ENCODE peak calls at places on chromosomes 16 and 17, in eight cellular contexts. One of them, this sample, is unnamed.

GRCh38 chr17:74815671-74816370 is 39.7 kb upstream of the NAT9 start:
- DNase-seq in activated T-cell treated with anti-CD3 and anti-CD28 coated beads, Interleukin-2, amount 50 U/mL, for 24 hours: no peak
- DNase-seq in fibroblast of pulmonary artery: no peak
- DNase-seq in pulmonary artery endothelial cell: no peak
- DNase-seq in renal cortical epithelial cell: no peak
- DNase-seq in HFF-Myc: no peak
- DNase-seq in Right ventricle myocardium superior: no peak
- DNase-seq in left colon: no peak
- DNase-seq in this sample: no peak

GRCh38 chr16:49931931-49932330 is 76.0 kb upstream of the ZNF423 start:
- DNase-seq in renal cortical epithelial cell: no peak
- DNase-seq in Right ventricle myocardium superior: no peak
- DNase-seq in activated T-cell treated with anti-CD3 and anti-CD28 coated beads, Interleukin-2, amount 50 U/mL, for 24 hours: no peak
- DNase-seq in HFF-Myc: no peak
- DNase-seq in fibroblast of pulmonary artery: no peak
- DNase-seq in pulmonary artery endothelial cell: no peak
- DNase-seq in left colon: no peak
- DNase-seq in this sample: no peak

GRCh38 chr16:86122681-86123342 is 223.8 kb downstream of the IRF8 start:
- DNase-seq in left colon: peak; percentile 12
- DNase-seq in Right ventricle myocardium superior: no peak
- DNase-seq in fibroblast of pulmonary artery: no peak
- DNase-seq in pulmonary artery endothelial cell: no peak
- DNase-seq in renal cortical epithelial cell: no peak
- DNase-seq in HFF-Myc: no peak
- DNase-seq in activated T-cell treated with anti-CD3 and anti-CD28 coated beads, Interleukin-2, amount 50 U/mL, for 24 hours: no peak
- DNase-seq in this sample: no peak

GRCh38 chr16:15708096-15708495 is 58.1 kb downstream of the NDE1 start:
- DNase-seq in Right ventricle myocardium superior: no peak
- DNase-seq in pulmonary artery endothelial cell: peak; percentile 79
- DNase-seq in HFF-Myc: no peak
- DNase-seq in activated T-cell treated with anti-CD3 and anti-CD28 coated beads, Interleukin-2, amount 50 U/mL, for 24 hours: no peak
- DNase-seq in left colon: no peak
- DNase-seq in fibroblast of pulmonary artery: peak; percentile 79
- DNase-seq in renal cortical epithelial cell: no peak
- DNase-seq in this sample: no peak

GRCh38 chr17:77829871-77830799 is 128.4 kb upstream of the TNRC6C start:
- DNase-seq in Right ventricle myocardium superior: peak; percentile 85
- DNase-seq in pulmonary artery endothelial cell: peak; percentile 33
- DNase-seq in fibroblast of pulmonary artery: peak; percentile 87
- DNase-seq in HFF-Myc: no peak
- DNase-seq in renal cortical epithelial cell: peak; percentile 18
- DNase-seq in left colon: no peak
- DNase-seq in activated T-cell treated with anti-CD3 and anti-CD28 coated beads, Interleukin-2, amount 50 U/mL, for 24 hours: peak; percentile 28
- DNase-seq in this sample: peak; percentile 76

GRCh38 chr17:45270828-45271418 is 9.0 kb upstream of the SPATA32 start:
- DNase-seq in Right ventricle myocardium superior: no peak
- DNase-seq in HFF-Myc: no peak
- DNase-seq in pulmonary artery endothelial cell: no peak
- DNase-seq in renal cortical epithelial cell: no peak
- DNase-seq in left colon: no peak
- DNase-seq in fibroblast of pulmonary artery: no peak
- DNase-seq in activated T-cell treated with anti-CD3 and anti-CD28 coated beads, Interleukin-2, amount 50 U/mL, for 24 hours: peak; percentile 74
- DNase-seq in this sample: no peak

GRCh38 chr16:86072328-86073102 is 173.6 kb downstream of the IRF8 start:
- DNase-seq in pulmonary artery endothelial cell: peak; percentile 10
- DNase-seq in activated T-cell treated with anti-CD3 and anti-CD28 coated beads, Interleukin-2, amount 50 U/mL, for 24 hours: peak; percentile 56
- DNase-seq in left colon: peak; percentile 71
- DNase-seq in HFF-Myc: peak; percentile 33
- DNase-seq in renal cortical epithelial cell: peak; percentile 46
- DNase-seq in fibroblast of pulmonary artery: peak; percentile 82
- DNase-seq in Right ventricle myocardium superior: peak; percentile 67
- DNase-seq in this sample: peak; percentile 69

GRCh38 chr17:75504347-75505151 is 10.8 kb downstream of the CASKIN2 start:
- DNase-seq in fibroblast of pulmonary artery: no peak
- DNase-seq in left colon: peak; percentile 57
- DNase-seq in activated T-cell treated with anti-CD3 and anti-CD28 coated beads, Interleukin-2, amount 50 U/mL, for 24 hours: peak; percentile 52
- DNase-seq in Right ventricle myocardium superior: no peak
- DNase-seq in HFF-Myc: no peak
- DNase-seq in renal cortical epithelial cell: no peak
- DNase-seq in pulmonary artery endothelial cell: no peak
- DNase-seq in this sample: no peak

GRCh38 chr17:51257150-51258081 is 2.4 kb downstream of the MBTD1 start:
- DNase-seq in left colon: no peak
- DNase-seq in pulmonary artery endothelial cell: no peak
- DNase-seq in fibroblast of pulmonary artery: peak; percentile 9
- DNase-seq in renal cortical epithelial cell: no peak
- DNase-seq in HFF-Myc: no peak
- DNase-seq in activated T-cell treated with anti-CD3 and anti-CD28 coated beads, Interleukin-2, amount 50 U/mL, for 24 hours: no peak
- DNase-seq in Right ventricle myocardium superior: no peak
- DNase-seq in this sample: no peak

GRCh38 chr17:76092526-76093413 is 10.8 kb downstream of the EXOC7 start:
- DNase-seq in left colon: no peak
- DNase-seq in Right ventricle myocardium superior: no peak
- DNase-seq in HFF-Myc: no peak
- DNase-seq in fibroblast of pulmonary artery: no peak
- DNase-seq in pulmonary artery endothelial cell: no peak
- DNase-seq in activated T-cell treated with anti-CD3 and anti-CD28 coated beads, Interleukin-2, amount 50 U/mL, for 24 hours: no peak
- DNase-seq in renal cortical epithelial cell: no peak
- DNase-seq in this sample: no peak

GRCh38 chr16:31530405-31530804 is 2.7 kb downstream of the AHSP start:
- DNase-seq in activated T-cell treated with anti-CD3 and anti-CD28 coated beads, Interleukin-2, amount 50 U/mL, for 24 hours: no peak
- DNase-seq in left colon: no peak
- DNase-seq in pulmonary artery endothelial cell: no peak
- DNase-seq in renal cortical epithelial cell: no peak
- DNase-seq in Right ventricle myocardium superior: no peak
- DNase-seq in HFF-Myc: no peak
- DNase-seq in fibroblast of pulmonary artery: no peak
- DNase-seq in this sample: no peak

GRCh38 chr16:54289242-54290051 is 2.9 kb upstream of the IRX3 start:
- DNase-seq in left colon: no peak
- DNase-seq in renal cortical epithelial cell: no peak
- DNase-seq in pulmonary artery endothelial cell: no peak
- DNase-seq in activated T-cell treated with anti-CD3 and anti-CD28 coated beads, Interleukin-2, amount 50 U/mL, for 24 hours: no peak
- DNase-seq in Right ventricle myocardium superior: no peak
- DNase-seq in HFF-Myc: no peak
- DNase-seq in fibroblast of pulmonary artery: no peak
- DNase-seq in this sample: no peak

GRCh38 chr16:85735946-85736345 is 14.9 kb downstream of the C16orf74 start:
- DNase-seq in HFF-Myc: no peak
- DNase-seq in Right ventricle myocardium superior: no peak
- DNase-seq in activated T-cell treated with anti-CD3 and anti-CD28 coated beads, Interleukin-2, amount 50 U/mL, for 24 hours: no peak
- DNase-seq in fibroblast of pulmonary artery: no peak
- DNase-seq in left colon: no peak
- DNase-seq in pulmonary artery endothelial cell: no peak
- DNase-seq in renal cortical epithelial cell: no peak
- DNase-seq in this sample: no peak

GRCh38 chr16:525123-525519 is 2.4 kb upstream of the CAPN15 start:
- DNase-seq in renal cortical epithelial cell: no peak
- DNase-seq in activated T-cell treated with anti-CD3 and anti-CD28 coated beads, Interleukin-2, amount 50 U/mL, for 24 hours: no peak
- DNase-seq in HFF-Myc: no peak
- DNase-seq in pulmonary artery endothelial cell: no peak
- DNase-seq in left colon: no peak
- DNase-seq in fibroblast of pulmonary artery: no peak
- DNase-seq in Right ventricle myocardium superior: no peak
- DNase-seq in this sample: no peak

GRCh38 chr17:1108810-1109605 is 70.8 kb downstream of the ABR start:
- DNase-seq in fibroblast of pulmonary artery: peak; percentile 58
- DNase-seq in left colon: peak; percentile 73
- DNase-seq in Right ventricle myocardium superior: peak; percentile 85
- DNase-seq in pulmonary artery endothelial cell: no peak
- DNase-seq in renal cortical epithelial cell: no peak
- DNase-seq in activated T-cell treated with anti-CD3 and anti-CD28 coated beads, Interleukin-2, amount 50 U/mL, for 24 hours: peak; percentile 85
- DNase-seq in HFF-Myc: no peak
- DNase-seq in this sample: no peak

GRCh38 chr17:19579867-19580565 is 46.4 kb downstream of the SLC47A1 start:
- DNase-seq in left colon: no peak
- DNase-seq in renal cortical epithelial cell: no peak
- DNase-seq in fibroblast of pulmonary artery: peak; percentile 10
- DNase-seq in Right ventricle myocardium superior: peak; percentile 49
- DNase-seq in activated T-cell treated with anti-CD3 and anti-CD28 coated beads, Interleukin-2, amount 50 U/mL, for 24 hours: no peak
- DNase-seq in HFF-Myc: no peak
- DNase-seq in pulmonary artery endothelial cell: no peak
- DNase-seq in this sample: no peak

GRCh38 chr17:3888343-3889171 is 4.3 kb downstream of the CAMKK1 start:
- DNase-seq in Right ventricle myocardium superior: peak; percentile 85
- DNase-seq in pulmonary artery endothelial cell: peak; percentile 55
- DNase-seq in fibroblast of pulmonary artery: peak; percentile 96
- DNase-seq in renal cortical epithelial cell: peak; percentile 83
- DNase-seq in activated T-cell treated with anti-CD3 and anti-CD28 coated beads, Interleukin-2, amount 50 U/mL, for 24 hours: no peak
- DNase-seq in left colon: peak; percentile 78
- DNase-seq in HFF-Myc: peak; percentile 88
- DNase-seq in this sample: peak; percentile 88

GRCh38 chr16:84054271-84054670 is 11.7 kb upstream of the SLC38A8 start:
- DNase-seq in renal cortical epithelial cell: no peak
- DNase-seq in left colon: no peak
- DNase-seq in HFF-Myc: no peak
- DNase-seq in activated T-cell treated with anti-CD3 and anti-CD28 coated beads, Interleukin-2, amount 50 U/mL, for 24 hours: peak; percentile 20
- DNase-seq in pulmonary artery endothelial cell: no peak
- DNase-seq in Right ventricle myocardium superior: no peak
- DNase-seq in fibroblast of pulmonary artery: no peak
- DNase-seq in this sample: no peak

GRCh38 chr17:73870035-73870434 is 225.8 kb upstream of the SDK2 start:
- DNase-seq in Right ventricle myocardium superior: no peak
- DNase-seq in left colon: no peak
- DNase-seq in fibroblast of pulmonary artery: no peak
- DNase-seq in renal cortical epithelial cell: no peak
- DNase-seq in pulmonary artery endothelial cell: no peak
- DNase-seq in activated T-cell treated with anti-CD3 and anti-CD28 coated beads, Interleukin-2, amount 50 U/mL, for 24 hours: no peak
- DNase-seq in HFF-Myc: no peak
- DNase-seq in this sample: no peak

GRCh38 chr17:13435230-13435629 is 166.5 kb downstream of the HS3ST3A1 start:
- DNase-seq in renal cortical epithelial cell: no peak
- DNase-seq in left colon: no peak
- DNase-seq in HFF-Myc: no peak
- DNase-seq in activated T-cell treated with anti-CD3 and anti-CD28 coated beads, Interleukin-2, amount 50 U/mL, for 24 hours: no peak
- DNase-seq in pulmonary artery endothelial cell: no peak
- DNase-seq in Right ventricle myocardium superior: no peak
- DNase-seq in fibroblast of pulmonary artery: no peak
- DNase-seq in this sample: no peak

GRCh38 chr16:50360033-50360778 is 8.6 kb downstream of the BRD7 start:
- DNase-seq in renal cortical epithelial cell: peak; percentile 87
- DNase-seq in left colon: no peak
- DNase-seq in Right ventricle myocardium superior: no peak
- DNase-seq in HFF-Myc: no peak
- DNase-seq in activated T-cell treated with anti-CD3 and anti-CD28 coated beads, Interleukin-2, amount 50 U/mL, for 24 hours: no peak
- DNase-seq in fibroblast of pulmonary artery: peak; percentile 26
- DNase-seq in pulmonary artery endothelial cell: no peak
- DNase-seq in this sample: no peak

GRCh38 chr16:50509521-50510341 is 38.5 kb upstream of the NKD1 start:
- DNase-seq in HFF-Myc: no peak
- DNase-seq in Right ventricle myocardium superior: no peak
- DNase-seq in fibroblast of pulmonary artery: peak; percentile 21
- DNase-seq in renal cortical epithelial cell: peak; percentile 7
- DNase-seq in pulmonary artery endothelial cell: no peak
- DNase-seq in activated T-cell treated with anti-CD3 and anti-CD28 coated beads, Interleukin-2, amount 50 U/mL, for 24 hours: peak; percentile 55
- DNase-seq in left colon: peak; percentile 21
- DNase-seq in this sample: peak; percentile 55

GRCh38 chr17:74245145-74245817 is 28.8 kb upstream of the DNAI2 start:
- DNase-seq in activated T-cell treated with anti-CD3 and anti-CD28 coated beads, Interleukin-2, amount 50 U/mL, for 24 hours: no peak
- DNase-seq in fibroblast of pulmonary artery: no peak
- DNase-seq in pulmonary artery endothelial cell: no peak
- DNase-seq in renal cortical epithelial cell: no peak
- DNase-seq in left colon: no peak
- DNase-seq in HFF-Myc: no peak
- DNase-seq in Right ventricle myocardium superior: no peak
- DNase-seq in this sample: no peak

GRCh38 chr17:50634123-50634914 is at the start of gene ABCC3:
- DNase-seq in HFF-Myc: no peak
- DNase-seq in pulmonary artery endothelial cell: no peak
- DNase-seq in Right ventricle myocardium superior: no peak
- DNase-seq in renal cortical epithelial cell: peak; percentile 48
- DNase-seq in activated T-cell treated with anti-CD3 and anti-CD28 coated beads, Interleukin-2, amount 50 U/mL, for 24 hours: no peak
- DNase-seq in fibroblast of pulmonary artery: peak; percentile 38
- DNase-seq in left colon: peak; percentile 86
- DNase-seq in this sample: no peak

GRCh38 chr17:58702045-58702476 is 9.7 kb downstream of the RAD51C start:
- DNase-seq in Right ventricle myocardium superior: no peak
- DNase-seq in HFF-Myc: no peak
- DNase-seq in fibroblast of pulmonary artery: no peak
- DNase-seq in left colon: no peak
- DNase-seq in renal cortical epithelial cell: no peak
- DNase-seq in pulmonary artery endothelial cell: no peak
- DNase-seq in activated T-cell treated with anti-CD3 and anti-CD28 coated beads, Interleukin-2, amount 50 U/mL, for 24 hours: no peak
- DNase-seq in this sample: no peak

GRCh38 chr16:10992797-10993196 is 48.4 kb downstream of the CLEC16A start:
- DNase-seq in left colon: no peak
- DNase-seq in activated T-cell treated with anti-CD3 and anti-CD28 coated beads, Interleukin-2, amount 50 U/mL, for 24 hours: no peak
- DNase-seq in fibroblast of pulmonary artery: peak; percentile 67
- DNase-seq in renal cortical epithelial cell: peak; percentile 74
- DNase-seq in HFF-Myc: no peak
- DNase-seq in Right ventricle myocardium superior: peak; percentile 54
- DNase-seq in pulmonary artery endothelial cell: no peak
- DNase-seq in this sample: no peak

GRCh38 chr17:78884148-78884870 is 18.7 kb downstream of the CEP295NL start:
- DNase-seq in activated T-cell treated with anti-CD3 and anti-CD28 coated beads, Interleukin-2, amount 50 U/mL, for 24 hours: no peak
- DNase-seq in pulmonary artery endothelial cell: no peak
- DNase-seq in fibroblast of pulmonary artery: peak; percentile 19
- DNase-seq in renal cortical epithelial cell: no peak
- DNase-seq in left colon: no peak
- DNase-seq in HFF-Myc: no peak
- DNase-seq in Right ventricle myocardium superior: peak; percentile 60
- DNase-seq in this sample: no peak

GRCh38 chr16:66551362-66551761 is 1.0 kb upstream of the CKLF start:
- DNase-seq in renal cortical epithelial cell: peak; percentile 23
- DNase-seq in left colon: peak; percentile 47
- DNase-seq in pulmonary artery endothelial cell: no peak
- DNase-seq in fibroblast of pulmonary artery: peak; percentile 10
- DNase-seq in activated T-cell treated with anti-CD3 and anti-CD28 coated beads, Interleukin-2, amount 50 U/mL, for 24 hours: peak; percentile 63
- DNase-seq in Right ventricle myocardium superior: peak; percentile 60
- DNase-seq in HFF-Myc: peak; percentile 17
- DNase-seq in this sample: no peak

This sample was measured in right atrium auricular region.